ENCODE peak calls at places on chromosome 1, in five cellular contexts. Q, Z, G, T and E are unnamed samples.

GRCh38 chr1:109089242-109090015 is 1.1 kb upstream of the TMEM167B start:
- DNase-seq in Q (peak; percentile 70), Z (no peak), G (peak; percentile 69), T (peak; percentile 79), E (peak; percentile 87)

GRCh38 chr1:57957576-57957975 is 533.7 kb upstream of the DAB1 start:
- DNase-seq in Q (no peak), Z (no peak), G (no peak), T (no peak), E (no peak)

GRCh38 chr1:225655509-225656258 is 2.8 kb upstream of the ENAH start:
- DNase-seq in Q (peak; percentile 70), Z (no peak), G (peak; percentile 38), T (no peak), E (peak; percentile 60)

GRCh38 chr1:156119503-156120209 is 5.1 kb downstream of the LMNA start:
- DNase-seq in Q (no peak), Z (no peak), G (no peak), T (peak; percentile 71), E (no peak)

GRCh38 chr1:245571872-245572294 is 417.1 kb downstream of the KIF26B start:
- DNase-seq in Q (no peak), Z (no peak), G (no peak), T (no peak), E (peak; percentile 36)

GRCh38 chr1:11997081-11997851 is 17.0 kb downstream of the MFN2 start:
- DNase-seq in Q (no peak), Z (no peak), G (no peak), T (no peak), E (no peak)

GRCh38 chr1:40980453-40981121 is 1.1 kb downstream of the CTPS1 start:
- DNase-seq in Q (no peak), Z (no peak), G (no peak), T (peak; percentile 42), E (no peak)

GRCh38 chr1:162627662-162628296 is 4.5 kb upstream of the DDR2 start:
- DNase-seq in Q (peak; percentile 8), Z (no peak), G (no peak), T (peak; percentile 51), E (peak; percentile 43)

GRCh38 chr1:24535778-24536177 is 20.1 kb upstream of the NCMAP start:
- DNase-seq in Q (no peak), Z (no peak), G (no peak), T (no peak), E (no peak)
- TF ChIP-seq CEBPB in Q (no peak), Z (no peak), G (no peak), T (peak; percentile 50), E (no peak)

DNA sequence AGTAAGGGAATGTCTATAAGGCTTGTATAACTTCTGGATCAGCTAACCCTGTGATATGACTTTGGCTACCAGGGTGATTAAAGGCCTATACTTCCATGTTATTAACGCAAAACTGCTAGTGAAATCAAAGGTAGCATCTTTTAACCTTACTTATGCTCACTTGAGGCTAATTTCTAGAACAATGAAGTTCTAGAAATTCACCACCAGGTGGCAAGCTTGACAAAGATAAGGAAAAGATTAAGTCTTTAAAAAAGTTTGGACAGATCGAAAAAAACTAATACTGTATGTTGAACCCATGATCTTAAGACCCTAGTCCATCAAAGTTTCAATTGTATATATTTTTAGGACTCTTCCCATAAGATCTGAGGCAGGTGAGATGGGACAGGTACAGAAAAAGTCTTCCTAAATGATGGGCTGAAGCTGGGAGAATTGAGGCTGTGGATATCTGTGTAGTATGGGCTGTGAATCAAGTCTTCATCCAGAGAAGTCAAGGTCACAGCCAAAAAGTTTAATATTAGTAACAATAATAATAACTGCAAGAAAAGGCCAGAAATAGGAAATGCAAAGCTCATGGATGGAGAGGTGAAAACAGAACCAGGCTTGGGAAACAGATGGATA is 18.8 kb downstream of the KYAT3 start:
- DNase-seq in Q (peak; percentile 6), Z (no peak), G (no peak), T (peak; percentile 24), E (peak; percentile 38)
- TF ChIP-seq CHD2 in Q (no peak), Z (no peak), G (no peak), T (no peak), E (no peak)

GRCh38 chr1:110671323-110671722 is 3.4 kb downstream of the KCNA3 start:
- DNase-seq in Q (no peak), Z (no peak), G (no peak), T (no peak), E (no peak)

GRCh38 chr1:110673805-110674336 is 869 bp downstream of the KCNA3 start:
- DNase-seq in Q (no peak), Z (no peak), G (no peak), T (no peak), E (no peak)

GRCh38 chr1:110672001-110672752 is 2.6 kb downstream of the KCNA3 start:
- DNase-seq in Q (no peak), Z (no peak), G (peak; percentile 52), T (peak; percentile 35), E (no peak)

GRCh38 chr1:110673197-110673701 is 1.5 kb downstream of the KCNA3 start:
- DNase-seq in Q (no peak), Z (no peak), G (no peak), T (no peak), E (no peak)

GRCh38 chr1:110672753-110673108 is 2.0 kb downstream of the KCNA3 start:
- DNase-seq in Q (no peak), Z (peak; percentile 37), G (no peak), T (no peak), E (no peak)
- TF ChIP-seq CEBPB in Q (no peak), Z (no peak), G (no peak), T (no peak), E (no peak)

DNA sequence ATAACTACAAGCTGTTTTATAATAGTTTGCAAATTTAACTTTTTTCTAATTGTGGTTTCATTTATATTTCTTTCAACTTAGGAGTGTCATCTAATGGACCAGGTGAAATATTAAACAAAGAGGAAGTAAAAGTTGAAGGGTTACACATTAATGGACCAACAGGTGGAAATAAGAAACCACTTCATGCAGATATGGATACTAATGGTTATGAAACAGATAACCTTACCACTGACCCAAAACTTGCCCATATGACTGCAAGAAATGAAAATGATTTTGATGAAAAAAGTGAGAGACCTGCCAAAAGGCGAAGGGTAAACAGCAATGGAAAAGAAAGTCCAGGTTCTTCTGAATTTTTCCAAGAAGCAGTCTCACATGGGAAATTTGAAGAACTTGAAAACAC is 59.7 kb downstream of the MIER1 start:
- DNase-seq in Q (no peak), Z (peak; percentile 62), G (no peak), T (no peak), E (no peak)
- TF ChIP-seq CHD2 in Q (no peak), Z (peak; percentile 39), G (no peak), T (no peak), E (no peak)

GRCh38 chr1:244231193-244231571 is 180.1 kb downstream of the ZBTB18 start:
- DNase-seq in Q (no peak), Z (no peak), G (peak; percentile 49), T (no peak), E (no peak)
- TF ChIP-seq CEBPB in Q (no peak), Z (no peak), G (no peak), T (no peak), E (no peak)

DNA sequence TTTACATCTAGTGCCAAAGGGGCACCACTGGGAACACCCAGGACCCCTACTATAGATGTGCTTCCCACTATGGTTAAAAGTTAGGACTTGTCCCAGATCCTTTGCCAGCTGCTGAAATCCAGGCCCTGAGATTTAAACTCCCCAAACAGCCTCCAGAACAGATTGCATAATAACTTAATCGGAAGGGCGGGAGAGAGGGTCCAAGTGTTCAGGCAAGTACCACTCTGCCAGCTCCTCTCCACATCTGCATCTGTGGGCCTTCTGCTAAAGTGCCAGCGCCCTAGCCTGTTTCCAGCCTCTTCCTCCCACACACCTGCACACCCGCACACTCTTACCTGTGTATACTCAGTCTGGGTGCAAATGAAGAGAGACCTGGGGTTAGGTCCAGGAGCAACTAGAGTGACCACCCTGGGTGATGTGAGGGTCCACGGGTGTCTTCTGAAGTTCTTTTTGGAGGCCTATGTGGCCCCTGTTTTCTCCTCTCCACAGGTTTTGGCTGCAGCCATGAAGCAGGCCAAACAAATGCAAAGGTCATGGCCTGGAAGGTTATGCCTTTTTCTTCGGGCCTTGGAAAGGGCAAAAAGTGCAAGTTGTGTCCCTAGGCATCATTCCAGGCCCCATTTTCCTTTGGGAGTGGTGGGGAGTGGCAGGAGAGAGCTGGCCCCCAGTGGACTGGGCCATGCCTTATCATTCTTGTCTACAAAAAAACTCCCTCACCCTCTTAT is 29.3 kb downstream of the KIRREL1 start:
- DNase-seq in Q (no peak), Z (no peak), G (no peak), T (no peak), E (no peak)
- TF ChIP-seq CHD2 in Q (no peak), Z (no peak), G (no peak), T (no peak), E (no peak)

DNA sequence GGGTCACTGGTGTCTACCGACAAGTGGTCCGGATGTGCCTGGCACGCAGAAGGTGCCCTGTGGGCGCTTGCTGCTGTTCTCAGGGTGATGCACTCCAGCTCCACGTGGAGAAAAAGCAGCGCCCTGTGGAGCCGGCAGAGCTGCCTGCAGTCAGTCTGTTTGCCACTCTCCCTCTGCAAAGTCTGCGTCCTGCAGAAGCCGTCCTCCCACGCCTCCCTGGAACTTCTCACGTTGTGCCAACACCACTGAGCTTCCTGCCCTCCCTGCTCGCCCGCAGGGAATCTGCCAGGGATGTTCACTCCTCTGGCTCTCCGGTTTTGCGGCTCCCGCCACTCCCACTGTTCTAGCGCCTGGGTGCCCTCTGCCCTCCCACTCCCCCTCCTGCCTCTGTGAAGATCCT is 19.8 kb upstream of the UBXN10 start:
- DNase-seq in Q (no peak), Z (no peak), G (no peak), T (no peak), E (no peak)
- TF ChIP-seq CEBPB in Q (no peak), Z (no peak), G (no peak), T (no peak), E (no peak)

DNA sequence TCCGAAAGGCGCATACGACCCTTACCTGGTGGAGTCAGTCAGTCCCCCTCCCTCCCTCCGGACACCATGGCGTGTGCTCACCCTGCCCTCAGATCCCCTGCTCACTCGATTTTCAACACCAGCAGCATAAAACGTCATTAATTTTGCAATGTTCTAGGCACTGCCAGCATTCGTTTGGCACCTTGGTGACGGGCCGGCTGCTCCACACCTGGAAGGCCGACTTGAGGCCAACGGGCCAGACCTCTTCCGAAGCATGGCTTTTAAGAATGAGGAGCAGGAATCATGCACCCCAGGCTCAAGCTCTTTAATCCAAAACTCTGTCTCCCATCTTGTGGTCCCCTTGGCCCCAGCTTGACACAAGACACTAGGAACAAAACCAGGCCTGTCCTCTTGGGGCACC is 33.1 kb downstream of the NPHP4 start:
- DNase-seq in Q (no peak), Z (no peak), G (no peak), T (no peak), E (no peak)
- TF ChIP-seq CHD2 in Q (no peak), Z (no peak), G (no peak), T (no peak), E (no peak)

DNA sequence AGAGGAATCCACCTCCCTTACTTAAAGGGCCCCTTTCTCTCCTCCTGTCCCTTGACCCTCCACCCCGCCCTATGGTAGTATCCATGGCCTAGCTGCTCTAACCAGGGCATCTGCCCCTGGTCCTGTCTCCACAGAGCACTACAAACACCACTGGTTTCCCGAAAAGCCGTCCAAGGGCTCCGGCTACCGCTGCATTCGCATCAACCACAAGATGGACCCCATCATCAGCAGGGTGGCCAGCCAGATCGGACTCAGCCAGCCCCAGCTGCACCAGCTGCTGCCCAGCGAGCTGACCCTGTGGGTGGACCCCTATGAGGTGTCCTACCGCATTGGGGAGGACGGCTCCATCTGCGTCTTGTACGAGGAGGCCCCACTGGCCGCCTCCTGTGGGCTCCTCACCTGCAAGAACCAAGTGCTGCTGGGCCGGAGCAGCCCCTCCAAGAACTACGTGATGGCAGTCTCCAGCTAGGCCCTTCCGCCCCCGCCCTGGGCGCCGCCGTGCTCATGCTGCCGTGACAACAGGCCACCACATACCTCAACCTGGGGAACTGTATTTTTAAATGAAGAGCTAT is 1.7 kb downstream of the BTG2 start:
- DNase-seq in Q (no peak), Z (no peak), G (peak; percentile 67), T (no peak), E (no peak)
- TF ChIP-seq CEBPB in Q (no peak), Z (no peak), G (no peak), T (no peak), E (no peak)

GRCh38 chr1:240190881-240191385 is 99.2 kb downstream of the FMN2 start:
- DNase-seq in Q (peak; percentile 63), Z (no peak), G (no peak), T (no peak), E (peak; percentile 2)
- TF ChIP-seq CHD2 in Q (no peak), Z (no peak), G (no peak), T (no peak), E (no peak)